ENCODE peak calls at places on chromosome 5, in ten cellular contexts. One of them, this sample, is unnamed.
A peak's percentile ranks its signal among the peaks of the same experiment; 100 is the strongest.

GRCh38 chr5:169192572-169192971 is 108.4 kb downstream of the SLIT3 start:
- DNase-seq in tibial nerve: no peak
- DNase-seq in heart left ventricle: no peak
- DNase-seq in neuronal stem cell: no peak
- DNase-seq in body of pancreas: no peak
- DNase-seq in hepatocyte: no peak
- DNase-seq in H9: no peak
- DNase-seq in aorta: no peak
- DNase-seq in AG04450: no peak
- DNase-seq in heart right ventricle: no peak
- DNase-seq in this sample: no peak

GRCh38 chr5:91641730-91642350 is 258.7 kb upstream of the ARRDC3 start:
- DNase-seq in tibial nerve: no peak
- DNase-seq in heart left ventricle: no peak
- DNase-seq in neuronal stem cell: peak; percentile 62
- DNase-seq in body of pancreas: no peak
- DNase-seq in hepatocyte: peak; percentile 47
- DNase-seq in H9: no peak
- DNase-seq in aorta: no peak
- DNase-seq in AG04450: peak; percentile 3
- DNase-seq in heart right ventricle: no peak
- DNase-seq in this sample: no peak

GRCh38 chr5:32961066-32961429 is 249.9 kb downstream of the NPR3 start:
- DNase-seq in tibial nerve: no peak
- DNase-seq in heart left ventricle: no peak
- DNase-seq in neuronal stem cell: no peak
- DNase-seq in body of pancreas: no peak
- DNase-seq in hepatocyte: no peak
- DNase-seq in H9: no peak
- DNase-seq in aorta: no peak
- DNase-seq in AG04450: no peak
- DNase-seq in heart right ventricle: no peak
- DNase-seq in this sample: no peak

GRCh38 chr5:176748073-176748966 is 62.0 kb upstream of the UNC5A start:
- DNase-seq in tibial nerve: no peak
- DNase-seq in heart left ventricle: no peak
- DNase-seq in neuronal stem cell: no peak
- DNase-seq in body of pancreas: no peak
- DNase-seq in hepatocyte: no peak
- DNase-seq in H9: no peak
- DNase-seq in aorta: no peak
- DNase-seq in AG04450: no peak
- DNase-seq in heart right ventricle: no peak
- DNase-seq in this sample: no peak

GRCh38 chr5:82352146-82352791 is 74.1 kb upstream of the RPS23 start:
- DNase-seq in tibial nerve: no peak
- DNase-seq in heart left ventricle: no peak
- DNase-seq in neuronal stem cell: no peak
- DNase-seq in body of pancreas: no peak
- DNase-seq in hepatocyte: no peak
- DNase-seq in H9: no peak
- DNase-seq in aorta: no peak
- DNase-seq in AG04450: no peak
- DNase-seq in heart right ventricle: no peak
- DNase-seq in this sample: no peak

GRCh38 chr5:131394128-131394527 is 130.3 kb downstream of the CDC42SE2 start:
- DNase-seq in tibial nerve: no peak
- DNase-seq in heart left ventricle: no peak
- DNase-seq in neuronal stem cell: no peak
- DNase-seq in body of pancreas: peak; percentile 77
- DNase-seq in hepatocyte: peak; percentile 32
- DNase-seq in H9: no peak
- DNase-seq in aorta: no peak
- DNase-seq in AG04450: no peak
- DNase-seq in heart right ventricle: no peak
- DNase-seq in this sample: no peak

GRCh38 chr5:158140120-158140778 is 281.3 kb upstream of the CLINT1 start:
- DNase-seq in tibial nerve: peak; percentile 45
- DNase-seq in heart left ventricle: no peak
- DNase-seq in neuronal stem cell: no peak
- DNase-seq in body of pancreas: peak; percentile 7
- DNase-seq in hepatocyte: no peak
- DNase-seq in H9: no peak
- DNase-seq in aorta: peak; percentile 40
- DNase-seq in AG04450: no peak
- DNase-seq in heart right ventricle: peak; percentile 37
- DNase-seq in this sample: peak; percentile 28

GRCh38 chr5:68265347-68265746 is 49.8 kb downstream of the PIK3R1 start:
- DNase-seq in tibial nerve: no peak
- DNase-seq in heart left ventricle: no peak
- DNase-seq in neuronal stem cell: no peak
- DNase-seq in body of pancreas: no peak
- DNase-seq in hepatocyte: no peak
- DNase-seq in H9: no peak
- DNase-seq in aorta: no peak
- DNase-seq in AG04450: no peak
- DNase-seq in heart right ventricle: no peak
- DNase-seq in this sample: no peak

DNA sequence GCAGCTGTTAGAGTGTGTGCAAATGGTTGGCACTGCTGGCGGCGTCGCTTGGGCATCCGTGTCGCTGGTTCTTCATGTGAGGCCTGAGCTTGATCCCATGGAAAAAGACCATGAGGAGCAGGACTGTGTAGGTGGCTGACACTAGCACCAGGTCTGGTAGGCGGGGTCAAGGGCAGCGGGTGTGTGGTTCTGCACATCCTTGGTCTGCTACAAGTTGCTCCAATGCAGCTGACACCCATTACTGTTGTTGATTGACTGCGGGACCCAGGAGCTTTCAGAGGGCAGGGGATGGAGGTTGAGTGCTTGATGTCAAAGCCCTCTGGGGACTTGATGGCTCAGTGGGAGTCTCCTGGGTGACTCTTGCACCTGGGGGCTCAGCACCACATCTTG is 29.0 kb upstream of the PITX1 start:
- DNase-seq in tibial nerve: no peak
- DNase-seq in heart left ventricle: no peak
- DNase-seq in neuronal stem cell: no peak
- DNase-seq in body of pancreas: no peak
- DNase-seq in hepatocyte: no peak
- DNase-seq in H9: no peak
- DNase-seq in aorta: no peak
- DNase-seq in AG04450: no peak
- DNase-seq in heart right ventricle: no peak
- DNase-seq in this sample: no peak
- H3K27me3 ChIP-seq in tibial nerve: peaks cover 5% of the 10 kb centered on the region
- H3K27me3 ChIP-seq in heart left ventricle: peaks cover 12% of the 10 kb centered on the region
- H3K27me3 ChIP-seq in neuronal stem cell: no peaks in the 10 kb centered on the region
- H3K27me3 ChIP-seq in body of pancreas: no peaks in the 10 kb centered on the region
- H3K27me3 ChIP-seq in hepatocyte: no peaks in the 10 kb centered on the region
- H3K27me3 ChIP-seq in H9: no peaks in the 10 kb centered on the region
- H3K27me3 ChIP-seq in aorta: no peaks in the 10 kb centered on the region
- H3K27me3 ChIP-seq in AG04450: peaks cover 13% of the 10 kb centered on the region
- H3K27me3 ChIP-seq in heart right ventricle: peaks cover 5% of the 10 kb centered on the region
- H3K27me3 ChIP-seq in this sample: no peaks in the 10 kb centered on the region

DNA sequence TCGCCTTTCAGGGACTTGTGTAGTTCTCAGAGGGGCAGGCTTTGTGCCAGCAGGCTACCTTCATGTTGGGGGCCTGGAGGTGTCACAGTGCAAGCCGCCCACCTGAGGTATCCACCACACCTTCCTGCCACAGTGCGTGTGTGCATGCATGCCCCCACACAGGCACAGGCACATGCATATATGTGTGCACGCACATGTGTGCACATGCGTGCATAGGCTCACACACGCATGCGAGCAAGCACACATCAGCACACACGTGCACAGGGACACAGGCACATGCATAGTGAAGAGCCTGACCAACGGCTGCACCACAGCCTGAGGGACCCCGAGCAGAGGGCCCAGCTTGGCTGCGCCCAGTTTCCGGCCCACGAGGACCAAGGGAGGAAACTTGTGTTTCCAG is 36.1 kb downstream of the IRX4 start:
- DNase-seq in tibial nerve: no peak
- DNase-seq in heart left ventricle: peak; percentile 20
- DNase-seq in neuronal stem cell: no peak
- DNase-seq in body of pancreas: no peak
- DNase-seq in hepatocyte: no peak
- DNase-seq in H9: no peak
- DNase-seq in aorta: no peak
- DNase-seq in AG04450: no peak
- DNase-seq in heart right ventricle: no peak
- DNase-seq in this sample: no peak
- H3K27me3 ChIP-seq in tibial nerve: peaks cover 30% of the 10 kb centered on the region
- H3K27me3 ChIP-seq in heart left ventricle: peaks cover 21% of the 10 kb centered on the region
- H3K27me3 ChIP-seq in neuronal stem cell: peaks cover 6% of the 10 kb centered on the region
- H3K27me3 ChIP-seq in body of pancreas: no peaks in the 10 kb centered on the region
- H3K27me3 ChIP-seq in hepatocyte: peaks cover 41% of the 10 kb centered on the region
- H3K27me3 ChIP-seq in H9: peaks cover 24% of the 10 kb centered on the region
- H3K27me3 ChIP-seq in aorta: no peaks in the 10 kb centered on the region
- H3K27me3 ChIP-seq in AG04450: peaks cover 28% of the 10 kb centered on the region
- H3K27me3 ChIP-seq in heart right ventricle: peaks cover 12% of the 10 kb centered on the region
- H3K27me3 ChIP-seq in this sample: peaks cover 32% of the 10 kb centered on the region

GRCh38 chr5:132775439-132776076 is 1.5 kb downstream of the SEPTIN8 start:
- DNase-seq in tibial nerve: no peak
- DNase-seq in heart left ventricle: no peak
- DNase-seq in neuronal stem cell: no peak
- DNase-seq in body of pancreas: no peak
- DNase-seq in hepatocyte: peak; percentile 30
- DNase-seq in H9: no peak
- DNase-seq in aorta: no peak
- DNase-seq in AG04450: no peak
- DNase-seq in heart right ventricle: no peak
- DNase-seq in this sample: no peak

GRCh38 chr5:132778129-132778528 is 1.1 kb upstream of the SEPTIN8 start:
- DNase-seq in tibial nerve: no peak
- DNase-seq in heart left ventricle: no peak
- DNase-seq in neuronal stem cell: no peak
- DNase-seq in body of pancreas: no peak
- DNase-seq in hepatocyte: no peak
- DNase-seq in H9: no peak
- DNase-seq in aorta: no peak
- DNase-seq in AG04450: no peak
- DNase-seq in heart right ventricle: no peak
- DNase-seq in this sample: no peak

GRCh38 chr5:132777209-132778069 is at the start of gene SEPTIN8:
- DNase-seq in tibial nerve: peak; percentile 39
- DNase-seq in heart left ventricle: peak; percentile 75
- DNase-seq in neuronal stem cell: peak; percentile 63
- DNase-seq in body of pancreas: peak; percentile 46
- DNase-seq in hepatocyte: peak; percentile 71
- DNase-seq in H9: peak; percentile 53
- DNase-seq in aorta: peak; percentile 74
- DNase-seq in AG04450: no peak
- DNase-seq in heart right ventricle: peak; percentile 50
- DNase-seq in this sample: peak; percentile 34

GRCh38 chr5:132776077-132776931 is 735 bp downstream of the SEPTIN8 start:
- DNase-seq in tibial nerve: no peak
- DNase-seq in heart left ventricle: no peak
- DNase-seq in neuronal stem cell: no peak
- DNase-seq in body of pancreas: no peak
- DNase-seq in hepatocyte: peak; percentile 55
- DNase-seq in H9: peak; percentile 41
- DNase-seq in aorta: peak; percentile 60
- DNase-seq in AG04450: no peak
- DNase-seq in heart right ventricle: peak; percentile 48
- DNase-seq in this sample: no peak

GRCh38 chr5:132776932-132777208 is 169 bp downstream of the SEPTIN8 start:
- DNase-seq in tibial nerve: no peak
- DNase-seq in heart left ventricle: no peak
- DNase-seq in neuronal stem cell: no peak
- DNase-seq in body of pancreas: no peak
- DNase-seq in hepatocyte: peak; percentile 18
- DNase-seq in H9: no peak
- DNase-seq in aorta: no peak
- DNase-seq in AG04450: no peak
- DNase-seq in heart right ventricle: no peak
- DNase-seq in this sample: no peak
- H3K27me3 ChIP-seq in tibial nerve: no peaks in the 10 kb centered on the region
- H3K27me3 ChIP-seq in heart left ventricle: no peaks in the 10 kb centered on the region
- H3K27me3 ChIP-seq in neuronal stem cell: no peaks in the 10 kb centered on the region
- H3K27me3 ChIP-seq in body of pancreas: no peaks in the 10 kb centered on the region
- H3K27me3 ChIP-seq in hepatocyte: no peaks in the 10 kb centered on the region
- H3K27me3 ChIP-seq in H9: peaks cover 16% of the 10 kb centered on the region
- H3K27me3 ChIP-seq in aorta: no peaks in the 10 kb centered on the region
- H3K27me3 ChIP-seq in AG04450: no peaks in the 10 kb centered on the region
- H3K27me3 ChIP-seq in heart right ventricle: no peaks in the 10 kb centered on the region
- H3K27me3 ChIP-seq in this sample: peaks cover 2% of the 10 kb centered on the region

GRCh38 chr5:11385901-11386293 is 518.3 kb downstream of the CTNND2 start:
- DNase-seq in tibial nerve: no peak
- DNase-seq in heart left ventricle: no peak
- DNase-seq in neuronal stem cell: peak; percentile 70
- DNase-seq in body of pancreas: no peak
- DNase-seq in hepatocyte: no peak
- DNase-seq in H9: peak; percentile 82
- DNase-seq in aorta: no peak
- DNase-seq in AG04450: no peak
- DNase-seq in heart right ventricle: no peak
- DNase-seq in this sample: no peak

GRCh38 chr5:11383506-11384095 is 520.6 kb downstream of the CTNND2 start:
- DNase-seq in tibial nerve: no peak
- DNase-seq in heart left ventricle: no peak
- DNase-seq in neuronal stem cell: no peak
- DNase-seq in body of pancreas: no peak
- DNase-seq in hepatocyte: no peak
- DNase-seq in H9: no peak
- DNase-seq in aorta: no peak
- DNase-seq in AG04450: no peak
- DNase-seq in heart right ventricle: no peak
- DNase-seq in this sample: no peak

GRCh38 chr5:11387382-11387781 is 516.9 kb downstream of the CTNND2 start:
- DNase-seq in tibial nerve: no peak
- DNase-seq in heart left ventricle: no peak
- DNase-seq in neuronal stem cell: no peak
- DNase-seq in body of pancreas: no peak
- DNase-seq in hepatocyte: no peak
- DNase-seq in H9: no peak
- DNase-seq in aorta: no peak
- DNase-seq in AG04450: no peak
- DNase-seq in heart right ventricle: no peak
- DNase-seq in this sample: no peak

GRCh38 chr5:11384441-11385250 is 519.6 kb downstream of the CTNND2 start:
- DNase-seq in tibial nerve: no peak
- DNase-seq in heart left ventricle: no peak
- DNase-seq in neuronal stem cell: no peak
- DNase-seq in body of pancreas: peak; percentile 40
- DNase-seq in hepatocyte: peak; percentile 68
- DNase-seq in H9: peak; percentile 39
- DNase-seq in aorta: no peak
- DNase-seq in AG04450: no peak
- DNase-seq in heart right ventricle: no peak
- DNase-seq in this sample: no peak

DNA sequence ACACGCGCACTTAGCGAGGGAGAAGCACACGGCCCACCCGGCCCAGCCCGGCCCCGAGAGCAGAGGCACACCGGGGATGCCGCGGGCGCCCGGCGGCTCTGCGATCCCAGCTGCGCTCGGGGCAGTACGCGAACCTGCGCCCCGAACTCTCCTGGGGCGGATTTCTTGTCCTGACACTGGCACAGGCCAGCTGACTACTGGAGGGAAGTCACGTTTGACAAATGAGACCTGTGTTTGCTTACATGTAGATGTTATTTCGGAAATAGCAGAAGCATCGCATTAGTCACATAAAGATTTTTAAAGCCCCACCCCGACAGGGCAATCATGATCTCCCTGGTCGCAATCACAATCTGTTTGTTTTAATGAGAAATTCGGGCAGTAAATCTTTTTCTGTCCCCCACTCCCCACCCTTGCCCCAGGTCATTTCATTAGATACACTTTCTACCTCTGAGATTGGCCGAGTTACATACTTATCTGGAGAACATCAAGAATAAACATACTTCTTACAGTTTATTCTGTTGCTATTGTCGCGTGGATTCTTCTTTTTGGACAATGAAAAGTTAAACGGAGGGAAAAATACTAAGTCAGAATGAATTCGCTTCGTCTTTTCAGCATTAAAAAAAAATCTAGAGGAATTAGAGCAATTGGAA is 518.9 kb downstream of the CTNND2 start:
- DNase-seq in tibial nerve: no peak
- DNase-seq in heart left ventricle: no peak
- DNase-seq in neuronal stem cell: no peak
- DNase-seq in body of pancreas: no peak
- DNase-seq in hepatocyte: peak; percentile 34
- DNase-seq in H9: no peak
- DNase-seq in aorta: no peak
- DNase-seq in AG04450: no peak
- DNase-seq in heart right ventricle: no peak
- DNase-seq in this sample: no peak
- H3K27me3 ChIP-seq in tibial nerve: peaks cover 25% of the 10 kb centered on the region
- H3K27me3 ChIP-seq in heart left ventricle: peaks cover 18% of the 10 kb centered on the region
- H3K27me3 ChIP-seq in neuronal stem cell: peaks cover 5% of the 10 kb centered on the region
- H3K27me3 ChIP-seq in body of pancreas: no peaks in the 10 kb centered on the region
- H3K27me3 ChIP-seq in hepatocyte: peaks cover 12% of the 10 kb centered on the region
- H3K27me3 ChIP-seq in H9: peaks cover 23% of the 10 kb centered on the region
- H3K27me3 ChIP-seq in aorta: peaks cover 3% of the 10 kb centered on the region
- H3K27me3 ChIP-seq in AG04450: peaks cover 9% of the 10 kb centered on the region
- H3K27me3 ChIP-seq in heart right ventricle: peaks cover 27% of the 10 kb centered on the region
- H3K27me3 ChIP-seq in this sample: peaks cover 20% of the 10 kb centered on the region

This sample was measured in gastrocnemius medialis.